ENCODE peak calls at places on chromosomes 1 and 21, in seven cellular contexts. H, X, F, Q, R, S and J are unnamed samples.

GRCh38 chr21:34865922-34866271 is 183.2 kb downstream of the RUNX1 start:
- DNase-seq in R (peak), H (no peak), X (peak), Q (no peak), F (no peak), S (no peak), J (no peak)

GRCh38 chr1:54543729-54544496 is 4.1 kb upstream of the ACOT11 start:
- DNase-seq in F (no peak), R (no peak), X (peak), S (no peak), Q (no peak), H (no peak), J (no peak)

GRCh38 chr1:93448292-93448982 is 519 bp downstream of the FNBP1L start:
- DNase-seq in F (peak), R (no peak), S (peak), H (peak), Q (peak), X (no peak), J (peak)

GRCh38 chr1:183023601-183024351 is 556 bp downstream of the LAMC1 start:
- DNase-seq in X (no peak), R (no peak), H (peak), Q (peak), F (peak), S (peak), J (peak)

GRCh38 chr1:67869233-67869632 is 36.0 kb upstream of the GNG12 start:
- DNase-seq in X (no peak), S (no peak), H (no peak), R (no peak), Q (no peak), F (no peak), J (no peak)

GRCh38 chr1:116115476-116115875 is 4.3 kb downstream of the MAB21L3 start:
- DNase-seq in X (no peak), S (no peak), R (no peak), F (no peak), Q (no peak), H (no peak), J (no peak)

GRCh38 chr1:175000697-175001187 is 995 bp downstream of the CACYBP start:
- DNase-seq in R (no peak), H (no peak), X (no peak), Q (no peak), F (no peak), S (no peak), J (no peak)

GRCh38 chr1:37277366-37277765 is 197.0 kb upstream of the ZC3H12A start:
- DNase-seq in H (no peak), F (no peak), R (no peak), S (no peak), X (no peak), Q (no peak), J (no peak)

GRCh38 chr1:39866767-39867166 is 16.5 kb downstream of the TRIT1 start:
- DNase-seq in S (no peak), R (no peak), H (no peak), F (no peak), X (no peak), Q (no peak), J (no peak)

GRCh38 chr1:93751391-93752250 is 70.0 kb upstream of the BCAR3 start:
- DNase-seq in F (no peak), S (no peak), H (no peak), Q (peak), X (no peak), R (no peak), J (no peak)

GRCh38 chr1:183632964-183633363 is 2.6 kb downstream of the ARPC5 start:
- DNase-seq in X (no peak), F (no peak), H (no peak), Q (no peak), S (no peak), R (no peak), J (no peak)

GRCh38 chr1:211781260-211781659 is 49.3 kb downstream of the LPGAT1 start:
- DNase-seq in F (no peak), X (no peak), R (no peak), H (no peak), Q (no peak), S (no peak), J (no peak)

GRCh38 chr1:238252033-238252802 is 361.5 kb upstream of the ZP4 start:
- DNase-seq in F (peak), S (peak), H (no peak), Q (peak), X (no peak), R (no peak), J (peak)

GRCh38 chr21:45012661-45013270 is 61.6 kb upstream of the ADARB1 start:
- DNase-seq in H (no peak), R (no peak), X (no peak), F (peak), Q (no peak), S (no peak), J (no peak)

GRCh38 chr1:114034561-114035303 is 55.5 kb downstream of the OLFML3 start:
- DNase-seq in H (no peak), F (no peak), Q (no peak), R (no peak), X (no peak), S (no peak), J (no peak)

GRCh38 chr1:172940170-172940855 is 110.4 kb downstream of the TNFSF18 start:
- DNase-seq in X (no peak), R (no peak), S (no peak), Q (peak), H (no peak), F (no peak), J (no peak)

GRCh38 chr1:71294178-71294577 is 213.3 kb upstream of the ZRANB2 start:
- DNase-seq in X (no peak), Q (no peak), R (no peak), F (no peak), H (no peak), S (no peak), J (no peak)

GRCh38 chr1:72051538-72051937 is 230.8 kb downstream of the NEGR1 start:
- DNase-seq in Q (no peak), S (no peak), X (no peak), H (no peak), R (no peak), F (no peak), J (no peak)

GRCh38 chr1:243730499-243731150 is 119.4 kb downstream of the AKT3 start:
- DNase-seq in Q (no peak), S (no peak), H (no peak), F (no peak), R (no peak), X (no peak), J (no peak)

GRCh38 chr1:203354246-203354645 is 3.3 kb upstream of the FMOD start:
- DNase-seq in S (no peak), H (no peak), Q (no peak), X (no peak), F (no peak), R (no peak), J (no peak)

GRCh38 chr1:16926491-16927195 is 4.9 kb downstream of the CROCC start:
- DNase-seq in F (no peak), Q (no peak), S (no peak), R (no peak), X (no peak), H (no peak), J (no peak)

GRCh38 chr21:28196981-28197380 is 795.7 kb downstream of the LTN1 start:
- DNase-seq in S (no peak), R (no peak), H (no peak), F (no peak), X (no peak), Q (no peak), J (no peak)

GRCh38 chr21:28193189-28193588 is 799.5 kb downstream of the LTN1 start:
- DNase-seq in H (no peak), R (no peak), Q (no peak), S (no peak), X (no peak), F (no peak), J (no peak)
- TF ChIP-seq CTCF in H (no peak), R (no peak), Q (no peak), S (no peak), X (no peak), F (no peak), J (no peak)

GRCh38 chr1:20507564-20508410 is at the start of gene MUL1:
- DNase-seq in F (peak), X (peak), S (peak), Q (peak), R (peak), H (peak), J (peak)
- TF ChIP-seq CTCF in F (no peak), X (no peak), S (no peak), Q (no peak), R (no peak), H (no peak), J (no peak)

GRCh38 chr1:43286533-43286932 is 1.2 kb upstream of the C1orf210 start:
- DNase-seq in S (no peak), X (no peak), F (no peak), Q (no peak), R (no peak), H (no peak), J (no peak)

GRCh38 chr1:43286115-43286514 is 734 bp upstream of the C1orf210 start:
- DNase-seq in X (no peak), R (no peak), Q (no peak), F (no peak), H (no peak), S (no peak), J (no peak)

GRCh38 chr1:43284711-43285110 is 670 bp downstream of the C1orf210 start:
- DNase-seq in Q (no peak), H (no peak), R (no peak), F (no peak), X (no peak), S (no peak), J (no peak)

GRCh38 chr1:43284065-43284464 is 1.3 kb downstream of the C1orf210 start:
- DNase-seq in S (no peak), R (no peak), H (no peak), X (no peak), Q (no peak), F (no peak), J (no peak)

DNA sequence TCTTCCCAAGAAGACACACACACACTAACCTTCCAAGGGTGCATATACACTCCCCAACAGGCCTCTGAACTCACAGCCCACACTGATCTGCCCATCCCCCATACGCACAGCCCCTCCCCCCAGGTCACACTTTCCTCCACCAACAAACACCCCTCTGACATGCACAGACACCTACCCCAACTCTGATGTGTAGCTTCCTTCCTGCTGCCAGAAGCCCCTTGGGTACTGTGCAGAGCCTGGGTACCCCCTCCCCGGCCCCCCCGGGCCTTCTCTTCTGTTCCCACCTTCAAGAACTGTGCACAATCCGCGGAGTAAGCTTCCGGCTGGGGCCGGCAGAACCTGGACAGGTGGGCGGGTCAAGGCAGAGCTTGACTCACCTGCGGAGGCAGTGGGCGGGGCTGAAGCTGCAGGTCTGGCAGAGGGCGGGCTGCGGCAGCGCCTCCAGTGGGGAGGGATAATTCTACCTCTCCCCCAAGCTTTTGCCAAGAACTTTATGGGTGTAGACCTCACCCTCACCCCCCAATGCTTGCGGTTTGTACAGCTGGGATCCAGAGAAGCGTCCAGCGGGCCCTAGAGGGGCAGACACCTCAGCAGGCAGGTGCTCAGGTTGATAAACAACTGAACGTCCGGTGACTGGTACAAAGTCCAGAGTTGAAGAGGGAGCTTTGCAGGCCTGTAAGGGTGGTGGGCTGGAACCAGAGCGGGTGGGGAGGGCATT is at the start of gene C1orf210:
- DNase-seq in H (no peak), S (peak), X (no peak), Q (no peak), F (no peak), R (no peak), J (peak)
- TF ChIP-seq CTCF in H (no peak), S (peak), X (no peak), Q (no peak), F (no peak), R (no peak), J (no peak)

GRCh38 chr1:196976278-196976677 is 1.1 kb upstream of the CFHR5 start:
- DNase-seq in F (no peak), H (no peak), X (no peak), R (no peak), Q (no peak), S (no peak), J (no peak)
- TF ChIP-seq CTCF in F (no peak), H (no peak), X (no peak), R (no peak), Q (no peak), S (no peak), J (no peak)

DNA sequence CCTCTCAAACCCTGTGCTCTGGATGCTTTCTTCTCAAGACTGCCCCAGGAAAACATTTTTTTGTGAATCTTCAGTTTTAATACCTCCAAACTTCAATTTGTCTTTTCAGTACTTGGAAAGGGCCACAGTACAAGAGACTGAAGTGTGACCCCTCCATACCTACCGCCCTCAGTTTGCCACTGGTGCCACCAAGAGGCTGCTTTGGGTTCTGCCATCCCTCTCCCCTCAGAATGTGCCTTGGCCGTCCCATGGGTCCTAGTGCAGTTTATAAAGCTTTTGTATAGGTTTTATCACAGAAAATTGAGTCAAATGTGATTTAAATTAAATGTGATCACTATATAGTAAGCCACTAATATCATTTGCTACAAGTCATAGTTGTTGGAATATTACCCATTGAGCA is 60.8 kb upstream of the PGD start:
- DNase-seq in Q (peak), S (no peak), F (peak), X (no peak), R (no peak), H (no peak), J (no peak)
- TF ChIP-seq CTCF in Q (peak), S (peak), F (peak), X (peak), R (peak), H (no peak), J (no peak)

DNA sequence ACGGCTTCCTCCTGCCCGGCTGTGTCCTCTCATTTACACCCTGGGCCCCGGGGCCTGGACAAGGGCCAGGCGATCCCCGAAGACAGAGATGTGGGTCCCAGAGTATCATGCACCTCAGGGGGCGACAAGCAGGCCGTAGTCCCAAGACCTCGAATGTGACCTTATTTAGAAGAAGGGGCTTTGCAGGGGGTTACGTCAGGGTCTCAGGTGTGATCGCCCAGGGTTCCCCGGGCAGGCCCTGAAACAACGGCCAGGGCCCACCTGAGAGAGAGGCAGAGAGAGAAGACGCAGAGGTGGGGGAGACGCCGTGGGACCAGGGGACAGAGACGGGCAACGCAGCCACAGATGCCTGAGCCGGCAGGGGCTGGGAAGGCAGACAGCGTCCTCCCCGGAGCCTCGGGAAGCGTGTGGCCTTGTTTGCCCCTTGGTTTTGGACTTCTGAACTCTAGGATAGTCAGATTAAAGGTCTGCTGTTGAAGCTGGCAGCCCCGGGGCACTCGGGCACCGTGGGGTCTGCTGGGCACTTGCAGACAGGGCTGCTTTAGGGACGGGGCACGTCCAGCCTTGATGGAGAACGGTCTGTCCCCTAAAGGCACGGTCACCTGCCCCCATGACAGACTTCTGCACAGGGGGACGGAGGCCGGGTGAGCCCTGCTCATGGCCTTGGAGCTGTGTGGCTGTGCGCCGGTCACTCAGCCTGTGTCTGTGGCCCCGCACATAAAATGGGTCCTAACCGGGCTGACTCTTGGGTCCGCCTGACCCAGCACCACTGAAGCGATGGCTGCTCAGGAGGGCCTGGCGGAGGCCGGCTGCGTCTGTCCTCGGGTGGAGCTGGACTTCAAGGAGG is 9.3 kb upstream of the RNF223 start:
- DNase-seq in X (no peak), S (no peak), H (no peak), R (no peak), F (peak), Q (no peak), J (peak)
- TF ChIP-seq CTCF in X (no peak), S (no peak), H (no peak), R (no peak), F (no peak), Q (no peak), J (no peak)

GRCh38 chr1:77984629-77985028 is 5.8 kb upstream of the FUBP1 start:
- DNase-seq in H (no peak), Q (no peak), X (no peak), R (no peak), F (no peak), S (no peak), J (no peak)

GRCh38 chr1:77989762-77990161 is 10.9 kb upstream of the FUBP1 start:
- DNase-seq in X (no peak), S (no peak), Q (no peak), R (no peak), F (no peak), H (no peak), J (no peak)

GRCh38 chr1:77983997-77984355 is 5.1 kb upstream of the FUBP1 start:
- DNase-seq in X (no peak), F (no peak), Q (no peak), R (no peak), S (no peak), H (no peak), J (no peak)

GRCh38 chr1:77987942-77988341 is 9.1 kb upstream of the FUBP1 start:
- DNase-seq in R (no peak), F (no peak), Q (no peak), X (no peak), S (no peak), H (no peak), J (no peak)

GRCh38 chr1:77986810-77987209 is 7.9 kb upstream of the FUBP1 start:
- DNase-seq in S (no peak), F (no peak), H (no peak), Q (no peak), X (no peak), R (no peak), J (no peak)
- TF ChIP-seq CTCF in S (no peak), F (no peak), H (no peak), Q (no peak), X (no peak), R (no peak), J (no peak)

DNA sequence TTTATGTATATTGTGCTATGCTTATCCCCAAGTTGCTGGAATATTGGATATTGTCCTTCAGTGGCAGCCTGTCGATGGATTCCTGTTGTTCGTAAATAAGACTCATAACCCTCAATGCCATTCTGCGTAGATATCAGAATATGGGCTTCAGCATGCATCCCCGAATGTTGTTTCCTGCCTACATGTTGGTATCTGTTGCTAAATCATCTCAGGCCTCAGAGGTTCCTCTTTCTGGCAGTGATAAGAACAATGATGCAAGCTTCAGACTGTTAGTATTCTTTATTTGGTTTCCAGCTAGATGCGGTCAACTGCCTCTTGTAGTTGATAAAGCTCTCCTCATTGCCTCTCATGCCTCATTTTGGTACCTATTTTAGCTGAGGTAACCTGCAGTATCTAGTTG is 2082.6 kb downstream of the MRPL39 start:
- DNase-seq in X (peak), S (no peak), H (no peak), R (no peak), F (no peak), Q (no peak), J (no peak)
- TF ChIP-seq CTCF in X (no peak), S (no peak), H (no peak), R (no peak), F (no peak), Q (no peak), J (no peak)